ENCODE peak calls at places on chromosome 22, in five cellular contexts. O is activated CD4-positive, alpha-beta T cell treated with anti-CD3 and anti-CD28 coated beads for 48 hours; U is stimulated activated CD4-positive, alpha-beta T cell treated with anti-CD3 and anti-CD28 coated beads, Interleukin-2, amount 100 ng/mL, for 48 hours; I is NCI-H1105; Q is activated naive CD8-positive, alpha-beta T cell treated with anti-CD3 and anti-CD28 coated beads, Interleukin-2, amount 50 U/mL, for 24 hours. B is an unnamed sample.

GRCh38 chr22:24695958-24696511 is 78.5 kb downstream of the PIWIL3 start:
- DNase-seq in U (no peak), I (no peak), Q (no peak), O (no peak), B (no peak)

GRCh38 chr22:19228174-19228573 is 49.6 kb upstream of the SLC25A1 start:
- DNase-seq in U (no peak), O (no peak), I (no peak), Q (no peak), B (no peak)

GRCh38 chr22:19559324-19559811 is 35.2 kb upstream of the CLDN5 start:
- DNase-seq in Q (no peak), I (no peak), O (no peak), U (no peak), B (no peak)

GRCh38 chr22:37045958-37046357 is 5.6 kb upstream of the KCTD17 start:
- DNase-seq in Q (no peak), U (no peak), O (peak), I (no peak), B (no peak)

GRCh38 chr22:21074092-21074715 is 28.5 kb downstream of the LRRC74B start:
- DNase-seq in U (no peak), Q (no peak), O (no peak), I (no peak), B (no peak)

GRCh38 chr22:33110562-33111163 is 52.5 kb upstream of the SYN3 start:
- DNase-seq in Q (no peak), U (no peak), O (no peak), I (no peak), B (no peak)

GRCh38 chr22:19174106-19175025 is 4.2 kb downstream of the SLC25A1 start:
- DNase-seq in O (no peak), U (no peak), Q (no peak), I (no peak), B (peak)

GRCh38 chr22:27370281-27370680 is 431.3 kb downstream of the MN1 start:
- DNase-seq in O (peak), I (no peak), Q (no peak), U (no peak), B (no peak)

GRCh38 chr22:32311551-32312071 is 46.1 kb upstream of the RFPL3 start:
- DNase-seq in U (no peak), O (no peak), Q (no peak), I (no peak), B (no peak)

GRCh38 chr22:24768537-24769374 is 5.8 kb downstream of the PIWIL3 start:
- DNase-seq in U (peak), O (peak), I (no peak), Q (peak), B (no peak)

GRCh38 chr22:30253205-30253852 is 6.8 kb upstream of the LIF start:
- DNase-seq in U (no peak), I (peak), O (no peak), Q (no peak), B (no peak)

GRCh38 chr22:23178512-23179254 is 1.6 kb upstream of the BCR start:
- DNase-seq in O (peak), U (peak), I (peak), Q (peak), B (peak)

GRCh38 chr22:27318516-27318915 is 483.0 kb downstream of the MN1 start:
- DNase-seq in I (no peak), O (no peak), U (no peak), Q (no peak), B (no peak)

GRCh38 chr22:24521791-24522245 is 26.7 kb downstream of the UPB1 start:
- DNase-seq in U (no peak), O (peak), I (peak), Q (peak), B (no peak)

GRCh38 chr22:35443790-35444684 is 44.1 kb downstream of the MCM5 start:
- DNase-seq in Q (no peak), U (no peak), O (no peak), I (no peak), B (no peak)

GRCh38 chr22:40747361-40747760 is 68.1 kb downstream of the MCHR1 start:
- DNase-seq in U (no peak), O (no peak), I (no peak), Q (no peak), B (no peak)

GRCh38 chr22:29668681-29669080 is 51.1 kb upstream of the CABP7 start:
- DNase-seq in O (no peak), I (no peak), Q (no peak), U (no peak), B (no peak)

GRCh38 chr22:27556371-27556770 is 245.2 kb downstream of the MN1 start:
- DNase-seq in I (no peak), Q (no peak), U (no peak), O (no peak), B (no peak)

GRCh38 chr22:39723463-39723862 is 152.9 kb downstream of the CACNA1I start:
- DNase-seq in I (no peak), Q (no peak), O (no peak), U (no peak), B (peak)

GRCh38 chr22:42792453-42792908 is 64.6 kb downstream of the ARFGAP3 start:
- DNase-seq in U (no peak), I (no peak), O (no peak), Q (no peak), B (no peak)

GRCh38 chr22:46377566-46378498 is 42.3 kb downstream of the TRMU start:
- DNase-seq in O (no peak), U (no peak), Q (no peak), I (no peak), B (no peak)

GRCh38 chr22:30390974-30391691 is 3.9 kb upstream of the RNF215 start:
- DNase-seq in Q (peak), O (peak), U (peak), I (peak), B (peak)

GRCh38 chr22:46061431-46062231 is 84.7 kb upstream of the WNT7B start:
- DNase-seq in Q (no peak), U (no peak), I (no peak), O (no peak), B (peak)

GRCh38 chr22:30040499-30041055 is 39.7 kb upstream of the HORMAD2 start:
- DNase-seq in O (no peak), I (no peak), U (no peak), Q (no peak), B (no peak)

GRCh38 chr22:25148149-25148691 is 51.4 kb upstream of the CRYBB3 start:
- DNase-seq in Q (no peak), I (no peak), O (no peak), U (no peak), B (no peak)

GRCh38 chr22:20087319-20088262 is 7.5 kb downstream of the DGCR8 start:
- DNase-seq in U (no peak), I (no peak), O (no peak), Q (no peak), B (peak)

GRCh38 chr22:30978304-30978962 is 9.4 kb downstream of the TUG1 start:
- DNase-seq in I (no peak), Q (no peak), U (no peak), O (no peak), B (no peak)

GRCh38 chr22:26517429-26517828 is 5.2 kb upstream of the TFIP11 start:
- DNase-seq in I (no peak), U (no peak), Q (no peak), O (no peak), B (no peak)

GRCh38 chr22:40194656-40195055 is 16.9 kb downstream of the TNRC6B start:
- DNase-seq in U (no peak), Q (no peak), O (no peak), I (no peak), B (no peak)

GRCh38 chr22:19125474-19126308 is 3.5 kb upstream of the DGCR2 start:
- DNase-seq in I (no peak), O (no peak), U (no peak), Q (no peak), B (peak)

GRCh38 chr22:29093980-29094379 is 21.1 kb downstream of the KREMEN1 start:
- DNase-seq in Q (no peak), I (no peak), O (no peak), U (no peak), B (no peak)

GRCh38 chr22:33274214-33274828 is 216.1 kb upstream of the SYN3 start:
- DNase-seq in U (peak), O (peak), I (no peak), Q (peak), B (peak)

GRCh38 chr22:18110194-18110943 is at the start of gene TUBA8:
- DNase-seq in I (peak), Q (peak), O (peak), U (no peak), B (peak)

GRCh38 chr22:47786650-47787290 is 1024.3 kb downstream of the TBC1D22A start:
- DNase-seq in I (no peak), U (no peak), Q (no peak), O (no peak), B (peak)

GRCh38 chr22:42493393-42493792 is 26.2 kb downstream of the RRP7A start:
- DNase-seq in Q (no peak), U (no peak), I (no peak), O (no peak), B (no peak)

GRCh38 chr22:39176067-39176621 is 23.7 kb upstream of the CBX7 start:
- DNase-seq in I (no peak), O (no peak), Q (no peak), U (no peak), B (peak)

GRCh38 chr22:23365961-23366360 is 185.7 kb downstream of the BCR start:
- DNase-seq in Q (no peak), O (no peak), U (no peak), I (no peak), B (no peak)

GRCh38 chr22:46908641-46909107 is 146.2 kb downstream of the TBC1D22A start:
- DNase-seq in I (no peak), O (no peak), U (no peak), Q (no peak), B (no peak)

GRCh38 chr22:42914511-42915076 is 57.5 kb upstream of the ARFGAP3 start:
- DNase-seq in O (no peak), Q (no peak), I (no peak), U (no peak), B (no peak)

B was measured in spleen.